ENCODE peak calls at places on chromosomes 16 and 17, in nine cellular contexts. E is GM23338, Y is neural progenitor cell, C is GM23248, S is PC-3, L is hepatocyte, D is HCT116, F is SK-N-SH, W is MM.1S. X is an unnamed sample. For H4K20me1, the result is how much of the 10 kb centered on the place peaks cover.

GRCh38 chr16:15572329-15573001 is 70.5 kb downstream of the MARF1 start:
- DNase-seq in W (no peak), Y (no peak), S (peak), E (no peak), C (peak), L (no peak), F (no peak), D (no peak), X (no peak)

GRCh38 chr16:80804451-80805383 is at the start of gene CDYL2:
- DNase-seq in L (peak), W (peak), C (peak), D (no peak), F (peak), E (peak), S (peak), Y (peak), X (peak)

GRCh38 chr16:71628810-71629209 is 2.8 kb downstream of the MARVELD3 start:
- DNase-seq in Y (no peak), C (peak), L (peak), S (peak), W (no peak), F (no peak), D (no peak), E (no peak), X (no peak)

GRCh38 chr17:45132569-45133463 is 501 bp upstream of the PLCD3 start:
- DNase-seq in F (peak), C (peak), L (peak), Y (peak), W (peak), D (peak), S (peak), E (peak), X (peak)

GRCh38 chr16:83992624-83993023 is 24.6 kb downstream of the NECAB2 start:
- DNase-seq in C (peak), E (no peak), F (no peak), W (no peak), S (peak), Y (no peak), D (no peak), L (no peak), X (no peak)

GRCh38 chr17:43316522-43317142 is 82.2 kb upstream of the ARL4D start:
- DNase-seq in D (no peak), F (no peak), W (no peak), Y (peak), C (peak), L (no peak), S (no peak), E (peak), X (peak)

GRCh38 chr17:5665164-5665563 is 80.9 kb upstream of the NLRP1 start:
- DNase-seq in W (no peak), F (no peak), L (no peak), Y (no peak), C (peak), D (no peak), S (no peak), E (no peak), X (no peak)

GRCh38 chr17:55285340-55286301 is 20.9 kb downstream of the HLF start:
- DNase-seq in W (no peak), S (no peak), E (no peak), L (peak), F (no peak), Y (no peak), C (peak), D (no peak), X (no peak)

GRCh38 chr16:55488306-55488705 is 9.3 kb downstream of the MMP2 start:
- DNase-seq in C (peak), W (no peak), Y (no peak), D (no peak), E (no peak), F (no peak), S (no peak), L (no peak), X (no peak)

GRCh38 chr17:72850410-72850809 is 242.1 kb downstream of the SLC39A11 start:
- DNase-seq in E (no peak), S (peak), F (no peak), L (no peak), C (peak), W (no peak), Y (no peak), D (no peak), X (no peak)

GRCh38 chr16:55142405-55142804 is 181.6 kb upstream of the IRX6 start:
- DNase-seq in L (no peak), F (no peak), W (no peak), C (no peak), Y (no peak), E (peak), S (no peak), D (no peak), X (no peak)

GRCh38 chr16:5925850-5926249 is 828.3 kb upstream of the EEF2KMT start:
- DNase-seq in D (no peak), S (no peak), W (no peak), F (no peak), C (no peak), L (no peak), E (peak), Y (no peak), X (no peak)

GRCh38 chr17:8477653-8478441 is 42.2 kb downstream of the NDEL1 start:
- DNase-seq in W (no peak), F (no peak), Y (no peak), C (no peak), D (no peak), E (no peak), L (peak), S (no peak), X (no peak)

GRCh38 chr17:73390221-73390620 is 78.4 kb upstream of the CDC42EP4 start:
- DNase-seq in Y (no peak), D (no peak), L (no peak), C (no peak), E (no peak), F (no peak), W (no peak), S (no peak), X (no peak)

GRCh38 chr16:16147316-16147999 is 75.8 kb downstream of the ABCC6 start:
- DNase-seq in F (no peak), Y (no peak), D (no peak), W (no peak), L (no peak), C (no peak), E (no peak), S (no peak), X (no peak)

GRCh38 chr17:5282639-5283217 is 644 bp downstream of the RABEP1 start:
- DNase-seq in C (peak), F (no peak), E (peak), D (no peak), S (no peak), W (peak), L (no peak), Y (no peak), X (peak)

GRCh38 chr17:65332375-65332774 is 195.2 kb downstream of the RGS9 start:
- DNase-seq in D (peak), E (peak), S (peak), F (no peak), L (peak), C (peak), Y (no peak), W (no peak), X (no peak)

GRCh38 chr17:11384131-11384530 is 143.1 kb downstream of the SHISA6 start:
- DNase-seq in E (no peak), C (no peak), D (no peak), W (no peak), S (no peak), F (no peak), L (no peak), Y (no peak), X (no peak)

GRCh38 chr17:5042152-5043022 is 7.2 kb upstream of the SLC52A1 start:
- DNase-seq in C (no peak), D (no peak), W (no peak), L (no peak), E (no peak), Y (no peak), F (no peak), S (no peak), X (no peak)

GRCh38 chr16:62876133-62876532 is 839.9 kb upstream of the CDH8 start:
- DNase-seq in L (no peak), D (no peak), W (no peak), Y (no peak), S (no peak), F (no peak), C (no peak), E (no peak), X (no peak)

GRCh38 chr17:5078106-5079028 is at the start of gene ZFP3:
- DNase-seq in S (peak), L (peak), W (no peak), Y (peak), F (peak), C (peak), D (no peak), E (peak), X (peak)

GRCh38 chr16:71357681-71358080 is 842 bp upstream of the CALB2 start:
- DNase-seq in D (no peak), C (peak), E (peak), L (no peak), W (no peak), Y (peak), F (peak), S (peak), X (no peak)

GRCh38 chr17:66677201-66677981 is 157.5 kb upstream of the CACNG5 start:
- DNase-seq in D (no peak), E (no peak), S (peak), C (peak), F (no peak), W (no peak), L (no peak), Y (no peak), X (no peak)

GRCh38 chr17:82838386-82839063 is 1.3 kb downstream of the ZNF750 start:
- DNase-seq in E (no peak), L (peak), D (no peak), W (no peak), Y (no peak), C (peak), S (peak), F (no peak), X (no peak)

GRCh38 chr17:69170377-69170776 is 28.7 kb upstream of the ABCA6 start:
- DNase-seq in S (no peak), F (no peak), Y (no peak), E (no peak), L (no peak), W (no peak), C (no peak), D (no peak), X (peak)

GRCh38 chr17:28657756-28658155 is 4.0 kb downstream of the SDF2 start:
- DNase-seq in D (no peak), E (no peak), W (no peak), L (no peak), C (peak), F (no peak), S (peak), Y (no peak), X (no peak)

GRCh38 chr17:13001991-13002615 is 15.7 kb downstream of the ELAC2 start:
- DNase-seq in S (no peak), D (no peak), Y (no peak), E (no peak), W (no peak), C (no peak), L (peak), F (no peak), X (no peak)

GRCh38 chr16:85327731-85328664 is 215.7 kb upstream of the CIBAR2 start:
- DNase-seq in S (no peak), C (no peak), L (peak), Y (peak), F (no peak), E (peak), D (peak), W (no peak), X (no peak)

GRCh38 chr17:14919049-14919545 is 346.0 kb downstream of the PMP22 start:
- DNase-seq in L (no peak), F (no peak), S (no peak), D (no peak), W (no peak), Y (peak), C (no peak), E (peak), X (no peak)

GRCh38 chr17:16439867-16440351 is 24.5 kb downstream of the TRPV2 start:
- DNase-seq in C (peak), W (peak), E (no peak), L (no peak), Y (no peak), F (no peak), S (peak), D (no peak), X (peak)

GRCh38 chr17:60639019-60639330 is 38.7 kb upstream of the BCAS3 start:
- DNase-seq in C (no peak), L (no peak), F (no peak), W (no peak), Y (no peak), S (no peak), D (no peak), E (no peak), X (no peak)

GRCh38 chr17:7593296-7593695 is 3.4 kb upstream of the SOX15 start:
- DNase-seq in L (no peak), E (no peak), S (no peak), Y (no peak), C (no peak), F (no peak), D (no peak), W (no peak), X (no peak)

GRCh38 chr17:74937064-74938051 is 1.7 kb downstream of the OTOP3 start:
- DNase-seq in D (no peak), W (no peak), S (peak), Y (peak), C (no peak), F (no peak), E (peak), L (no peak), X (no peak)

GRCh38 chr16:24688359-24688758 is 41.1 kb upstream of the TNRC6A start:
- DNase-seq in W (no peak), F (no peak), S (no peak), Y (no peak), L (no peak), D (no peak), C (no peak), E (no peak), X (no peak)

GRCh38 chr16:24685539-24686432 is 43.7 kb upstream of the TNRC6A start:
- DNase-seq in C (peak), S (peak), F (peak), D (no peak), L (peak), W (no peak), E (peak), Y (peak), X (no peak)

GRCh38 chr16:24689128-24689527 is 40.3 kb upstream of the TNRC6A start:
- DNase-seq in S (peak), D (peak), E (peak), Y (peak), F (peak), C (peak), W (no peak), L (peak), X (peak)

GRCh38 chr16:24683847-24684493 is 45.5 kb upstream of the TNRC6A start:
- DNase-seq in W (no peak), E (peak), C (no peak), L (no peak), S (no peak), D (no peak), Y (peak), F (no peak), X (no peak)

GRCh38 chr16:24686678-24687077 is 42.8 kb upstream of the TNRC6A start:
- DNase-seq in D (no peak), Y (peak), S (no peak), W (no peak), C (no peak), E (peak), F (no peak), L (no peak), X (no peak)
- H3K4me2 ChIP-seq in D (no peak), Y (peak), S (no peak), W (no peak), C (peak), E (peak), F (peak), L (peak), X (no peak)

GRCh38 chr17:59356543-59357218 is 25.2 kb downstream of the YPEL2 start:
- DNase-seq in Y (no peak), W (no peak), S (no peak), D (no peak), F (no peak), E (no peak), L (no peak), C (peak), X (no peak)

GRCh38 chr17:59353936-59354755 is 22.7 kb downstream of the YPEL2 start:
- DNase-seq in F (no peak), W (no peak), D (no peak), L (no peak), S (no peak), C (no peak), Y (no peak), E (peak), X (no peak)

GRCh38 chr17:59355695-59356323 is 24.4 kb downstream of the YPEL2 start:
- DNase-seq in L (no peak), C (no peak), E (no peak), Y (no peak), S (no peak), D (no peak), F (no peak), W (no peak), X (no peak)

GRCh38 chr17:59353106-59353854 is 21.8 kb downstream of the YPEL2 start:
- DNase-seq in L (no peak), W (no peak), F (no peak), Y (no peak), D (no peak), S (no peak), C (no peak), E (no peak), X (no peak)

GRCh38 chr17:59355030-59355694 is 23.7 kb downstream of the YPEL2 start:
- DNase-seq in Y (no peak), E (no peak), L (no peak), D (peak), F (no peak), W (no peak), C (no peak), S (peak), X (no peak)
- TF ChIP-seq EZH2phosphoT487 in Y (no peak), E (no peak), L (no peak), D (no peak), F (no peak), W (no peak), C (no peak), S (no peak), X (no peak)

GRCh38 chr16:17432902-17433576 is 37.7 kb downstream of the XYLT1 start:
- DNase-seq in C (peak), W (no peak), E (no peak), F (no peak), Y (no peak), D (no peak), S (no peak), L (no peak), X (no peak)
- H4K20me1 ChIP-seq in C (under half), W (under half), E (under half), F (half or more), Y (under half), D (under half), S (under half), L (under half), X (under half)

GRCh38 chr17:38420518-38420917 is 7.7 kb upstream of the ARHGAP23 start:
- DNase-seq in C (no peak), D (no peak), F (peak), Y (no peak), L (no peak), W (no peak), E (no peak), S (no peak), X (no peak)
- H3K4me2 ChIP-seq in C (no peak), D (no peak), F (no peak), Y (peak), L (no peak), W (no peak), E (peak), S (no peak), X (peak)

DNA sequence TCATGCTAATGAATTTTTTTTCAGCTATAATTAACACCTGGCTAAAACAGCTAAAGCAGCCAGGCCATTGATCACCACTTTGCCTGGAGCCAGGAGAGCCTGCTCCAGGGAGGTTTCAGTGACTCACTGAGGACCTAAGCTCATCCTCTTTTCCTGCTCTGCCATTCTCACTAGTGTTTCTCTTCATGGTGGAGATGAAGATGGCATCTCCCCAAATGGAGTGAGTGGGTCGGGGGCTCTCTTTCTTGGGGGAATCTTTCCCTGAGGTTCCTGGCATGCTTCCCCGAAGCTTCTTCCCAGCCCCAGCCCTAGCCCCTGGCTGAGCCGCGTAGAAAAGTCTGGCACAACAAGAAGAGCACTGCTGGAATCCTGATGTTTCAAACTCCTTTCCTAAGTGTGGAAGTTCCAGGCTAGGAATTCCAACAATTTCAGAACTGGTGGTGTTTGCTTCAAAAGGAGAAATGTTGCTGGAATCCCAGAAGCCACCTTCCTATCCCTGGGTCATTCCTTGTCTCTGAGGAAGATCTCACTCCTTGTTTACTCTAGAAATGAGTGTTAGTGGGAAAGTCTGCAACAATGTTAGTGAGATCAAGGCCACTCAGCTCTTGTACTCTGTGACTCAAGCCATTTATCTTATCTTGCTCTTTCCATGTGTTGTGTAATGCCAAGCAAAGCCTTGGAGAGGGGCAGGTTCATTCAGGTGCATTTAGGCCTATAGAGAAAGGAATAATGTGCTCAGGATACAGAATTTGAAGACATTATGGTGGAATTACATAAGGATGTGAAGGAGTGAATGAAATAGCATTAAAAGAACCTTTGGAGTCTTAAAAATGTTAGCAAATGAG is 26.0 kb upstream of the B4GALNT2 start:
- DNase-seq in E (peak), W (no peak), L (peak), D (no peak), S (peak), C (peak), Y (no peak), F (no peak), X (no peak)
- TF ChIP-seq EZH2phosphoT487 in E (no peak), W (no peak), L (no peak), D (no peak), S (no peak), C (no peak), Y (no peak), F (no peak), X (no peak)

DNA sequence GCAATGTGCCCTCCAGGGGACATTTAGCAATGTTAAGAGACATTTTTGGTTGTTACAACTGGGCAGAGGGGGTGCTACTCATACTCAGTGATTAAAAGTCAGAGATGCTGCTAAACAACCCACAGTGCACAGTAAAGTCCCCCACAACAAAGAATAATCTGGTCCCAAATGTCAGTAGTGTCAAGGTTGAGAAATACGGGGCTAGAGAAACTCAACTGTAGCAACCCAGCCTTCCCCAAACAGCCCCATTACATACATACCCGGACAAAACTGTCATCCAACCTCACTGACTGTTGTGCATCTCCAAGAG is 20.4 kb downstream of the DNAJC7 start:
- DNase-seq in W (no peak), C (peak), E (no peak), L (no peak), S (no peak), F (no peak), Y (no peak), D (no peak), X (no peak)
- H4K20me1 ChIP-seq in W (under half), C (under half), E (under half), L (under half), S (under half), F (under half), Y (under half), D (under half), X (under half)

GRCh38 chr17:19762515-19762961 is 14.4 kb upstream of the ALDH3A1 start:
- DNase-seq in Y (peak), S (peak), E (peak), D (no peak), F (peak), L (peak), W (peak), C (peak), X (peak)
- H3K4me2 ChIP-seq in Y (no peak), S (no peak), E (no peak), D (peak), F (no peak), L (no peak), W (peak), C (peak), X (no peak)

X was measured in OCI-LY7.